ENCODE peak calls at places on chromosome 21, in eight cellular contexts. C, O, G, Q, T, F, N and D are unnamed samples.
A peak's percentile ranks its signal among the peaks of the same experiment; 100 is the strongest.

GRCh38 chr21:42785666-42786427 is 93.5 kb downstream of the WDR4 start:
- DNase-seq in Q (no peak), N (no peak), G (no peak), F (no peak), C (no peak), T (no peak), O (no peak), D (no peak)

GRCh38 chr21:39612233-39613028 is at the start of gene B3GALT5:
- DNase-seq in N (no peak), G (no peak), T (peak; percentile 94), F (no peak), Q (no peak), C (no peak), O (peak; percentile 46), D (no peak)

GRCh38 chr21:28138272-28138671 is 854.4 kb downstream of the LTN1 start:
- DNase-seq in C (no peak), F (no peak), G (no peak), T (no peak), O (no peak), N (no peak), Q (no peak), D (no peak)

GRCh38 chr21:45541221-45542039 is 810 bp downstream of the SLC19A1 start:
- DNase-seq in O (peak; percentile 46), N (peak; percentile 85), C (no peak), G (peak; percentile 87), Q (peak; percentile 71), T (peak; percentile 46), F (peak; percentile 58), D (peak; percentile 74)

GRCh38 chr21:33661146-33661545 is 18.8 kb downstream of the ITSN1 start:
- DNase-seq in N (no peak), O (no peak), T (no peak), Q (no peak), F (no peak), C (no peak), G (no peak), D (no peak)

GRCh38 chr21:44024895-44025353 is 12.8 kb downstream of the TRAPPC10 start:
- DNase-seq in F (no peak), G (no peak), T (peak; percentile 43), O (no peak), N (no peak), Q (no peak), C (no peak), D (no peak)

GRCh38 chr21:42302292-42302650 is 12.9 kb downstream of the TFF3 start:
- DNase-seq in O (no peak), F (no peak), T (no peak), C (no peak), G (no peak), N (no peak), Q (no peak), D (no peak)

GRCh38 chr21:42609806-42610205 is 43.6 kb upstream of the PDE9A start:
- DNase-seq in N (peak; percentile 35), Q (peak; percentile 33), C (no peak), O (no peak), G (no peak), T (no peak), F (no peak), D (peak; percentile 14)

GRCh38 chr21:43782741-43783700 is 6.4 kb upstream of the RRP1 start:
- DNase-seq in N (no peak), T (no peak), F (no peak), C (no peak), O (no peak), Q (no peak), G (no peak), D (no peak)

GRCh38 chr21:43874085-43874785 is 9.2 kb downstream of the AGPAT3 start:
- DNase-seq in G (no peak), Q (no peak), C (no peak), T (no peak), O (no peak), N (no peak), F (no peak), D (no peak)

GRCh38 chr21:9763807-9764206 is 757.6 kb upstream of the TPTE start:
- DNase-seq in C (no peak), N (no peak), G (no peak), F (no peak), O (no peak), Q (no peak), T (no peak), D (no peak)

GRCh38 chr21:15759469-15759868 is 29.7 kb downstream of the USP25 start:
- DNase-seq in C (no peak), G (no peak), Q (no peak), N (no peak), T (peak; percentile 51), O (no peak), F (no peak), D (no peak)

GRCh38 chr21:16095005-16095404 is 365.2 kb downstream of the USP25 start:
- DNase-seq in O (no peak), C (no peak), N (no peak), G (no peak), T (no peak), Q (no peak), F (no peak), D (no peak)

GRCh38 chr21:42798106-42798505 is 81.2 kb downstream of the WDR4 start:
- DNase-seq in G (no peak), N (no peak), O (no peak), C (no peak), Q (no peak), T (no peak), F (no peak), D (no peak)

GRCh38 chr21:40845621-40846020 is 1.3 kb downstream of the DSCAM start:
- DNase-seq in O (no peak), G (no peak), Q (no peak), C (no peak), N (no peak), F (no peak), T (no peak), D (no peak)

GRCh38 chr21:35649186-35649585 is 411.1 kb downstream of the SETD4 start:
- DNase-seq in N (no peak), T (no peak), G (no peak), O (no peak), Q (no peak), F (no peak), C (no peak), D (no peak)

GRCh38 chr21:45129231-45129923 is 55.0 kb downstream of the ADARB1 start:
- DNase-seq in O (no peak), T (no peak), C (no peak), G (no peak), N (no peak), Q (no peak), F (no peak), D (no peak)

GRCh38 chr21:21383126-21383525 is 384.9 kb downstream of the NCAM2 start:
- DNase-seq in N (no peak), T (no peak), G (no peak), Q (no peak), C (peak; percentile 20), F (no peak), O (no peak), D (no peak)

GRCh38 chr21:43703068-43703880 is 15.7 kb upstream of the PDXK start:
- DNase-seq in G (no peak), C (peak; percentile 77), Q (no peak), T (peak; percentile 67), N (peak; percentile 49), F (no peak), O (no peak), D (no peak)

GRCh38 chr21:37675202-37675801 is 241.0 kb downstream of the KCNJ6 start:
- DNase-seq in N (peak; percentile 60), C (no peak), O (no peak), Q (peak; percentile 64), F (peak; percentile 33), G (peak; percentile 30), T (peak; percentile 90), D (peak; percentile 41)

GRCh38 chr21:42463861-42464515 is 32.0 kb downstream of the RSPH1 start:
- DNase-seq in O (no peak), G (no peak), Q (peak; percentile 58), N (peak; percentile 57), C (no peak), F (peak; percentile 32), T (peak; percentile 84), D (peak; percentile 77)

GRCh38 chr21:42063578-42064521 is 7.3 kb upstream of the UMODL1 start:
- DNase-seq in G (no peak), T (peak; percentile 20), C (no peak), N (peak; percentile 68), O (no peak), Q (peak; percentile 64), F (peak; percentile 53), D (peak; percentile 60)

GRCh38 chr21:45963225-45963555 is 18.4 kb upstream of the COL6A1 start:
- DNase-seq in C (peak; percentile 10), Q (no peak), O (no peak), N (no peak), T (no peak), F (no peak), G (no peak), D (no peak)

GRCh38 chr21:36773111-36773510 is 74.2 kb downstream of the SIM2 start:
- DNase-seq in N (no peak), Q (no peak), G (no peak), C (peak; percentile 81), F (no peak), T (no peak), O (no peak), D (no peak)

GRCh38 chr21:45779226-45779625 is 135.7 kb downstream of the PCBP3 start:
- DNase-seq in O (no peak), Q (no peak), C (no peak), N (no peak), T (no peak), G (no peak), F (no peak), D (no peak)

GRCh38 chr21:46189213-46189958 is 5.1 kb upstream of the SPATC1L start:
- DNase-seq in N (no peak), T (no peak), O (no peak), F (no peak), C (no peak), G (no peak), Q (no peak), D (no peak)

GRCh38 chr21:35995522-35996088 is 64.7 kb downstream of the SETD4 start:
- DNase-seq in N (no peak), C (no peak), F (no peak), Q (no peak), T (no peak), O (no peak), G (no peak), D (no peak)

GRCh38 chr21:27156666-27157065 is 189.8 kb upstream of the ADAMTS5 start:
- DNase-seq in C (no peak), G (no peak), F (no peak), N (no peak), T (no peak), O (no peak), Q (no peak), D (no peak)

GRCh38 chr21:44984792-44985440 is 45.1 kb downstream of the SLX9 start:
- DNase-seq in C (no peak), T (peak; percentile 47), F (no peak), O (no peak), G (no peak), N (no peak), Q (no peak), D (no peak)

GRCh38 chr21:41779659-41780058 is 12.8 kb upstream of the RIPK4 start:
- DNase-seq in N (no peak), Q (no peak), T (no peak), C (no peak), F (no peak), G (no peak), O (no peak), D (no peak)

GRCh38 chr21:36263797-36264196 is 56.2 kb upstream of the MORC3 start:
- DNase-seq in O (no peak), F (no peak), T (no peak), N (no peak), C (no peak), G (no peak), Q (no peak), D (no peak)

GRCh38 chr21:35528109-35529042 is 479.3 kb upstream of the RUNX1 start:
- DNase-seq in C (no peak), O (no peak), T (no peak), N (peak; percentile 38), Q (peak; percentile 55), G (peak; percentile 18), F (peak; percentile 31), D (peak; percentile 29)